ENCODE peak calls at places on chromosome 18, in eight cellular contexts. G, E, K, N, M, X, A and R are unnamed samples.
A peak's percentile ranks its signal among the peaks of the same experiment; 100 is the strongest.

GRCh38 chr18:33923980-33924379 is 300.7 kb downstream of the NOL4 start:
- DNase-seq in N (no peak), G (no peak), E (no peak), M (no peak), K (no peak), X (no peak), A (no peak), R (no peak)

GRCh38 chr18:54776282-54776977 is 51.8 kb upstream of the RAB27B start:
- DNase-seq in E (no peak), G (peak; percentile 37), X (no peak), A (peak; percentile 4), M (no peak), N (no peak), K (peak; percentile 100), R (no peak)

GRCh38 chr18:6118080-6118479 is 222.8 kb upstream of the TMEM200C start:
- DNase-seq in G (peak; percentile 22), X (no peak), M (no peak), E (no peak), A (no peak), K (no peak), N (no peak), R (peak; percentile 3)

GRCh38 chr18:57347784-57348183 is 4.6 kb upstream of the ST8SIA3 start:
- DNase-seq in E (no peak), X (no peak), M (no peak), A (no peak), N (no peak), K (no peak), G (no peak), R (no peak)

GRCh38 chr18:45335644-45336043 is 279.6 kb upstream of the SLC14A2 start:
- DNase-seq in A (no peak), N (no peak), E (no peak), K (peak; percentile 70), M (no peak), X (no peak), G (no peak), R (peak; percentile 99)

GRCh38 chr18:332721-333513 is 65.1 kb upstream of the THOC1 start:
- DNase-seq in A (no peak), N (no peak), M (no peak), K (no peak), X (no peak), E (no peak), G (no peak), R (no peak)

GRCh38 chr18:7096838-7097237 is 20.8 kb downstream of the LAMA1 start:
- DNase-seq in X (no peak), K (no peak), E (no peak), N (no peak), A (no peak), M (no peak), G (no peak), R (peak; percentile 86)

GRCh38 chr18:49613741-49614151 is 51.9 kb downstream of the LIPG start:
- DNase-seq in M (peak; percentile 63), K (no peak), X (no peak), N (no peak), G (no peak), A (no peak), E (no peak), R (peak; percentile 34)

GRCh38 chr18:50151876-50152275 is 43.1 kb downstream of the MYO5B start:
- DNase-seq in A (no peak), N (no peak), M (no peak), G (no peak), E (no peak), K (peak; percentile 58), X (no peak), R (no peak)

GRCh38 chr18:11336241-11336640 is 186.9 kb upstream of the PIEZO2 start:
- DNase-seq in G (no peak), M (no peak), A (no peak), E (no peak), K (no peak), N (no peak), X (no peak), R (no peak)

GRCh38 chr18:48105317-48105716 is 174.9 kb upstream of the SMAD2 start:
- DNase-seq in G (no peak), K (no peak), N (no peak), E (no peak), X (no peak), A (no peak), M (no peak), R (peak; percentile 28)

GRCh38 chr18:44564922-44565321 is 115.8 kb upstream of the SETBP1 start:
- DNase-seq in M (no peak), X (no peak), A (no peak), K (peak; percentile 94), E (no peak), N (no peak), G (no peak), R (peak; percentile 75)

GRCh38 chr18:33051397-33051796 is 278.6 kb upstream of the KLHL14 start:
- DNase-seq in G (peak; percentile 12), K (no peak), N (no peak), M (no peak), E (no peak), A (no peak), X (no peak), R (no peak)

GRCh38 chr18:46915800-46916550 is 1.3 kb downstream of the PIAS2 start:
- DNase-seq in N (no peak), X (no peak), E (no peak), G (no peak), A (no peak), K (peak; percentile 39), M (no peak), R (no peak)

GRCh38 chr18:80231151-80231550 is 16.2 kb downstream of the PARD6G start:
- DNase-seq in N (no peak), E (no peak), G (no peak), X (no peak), A (no peak), K (no peak), M (no peak), R (no peak)